ENCODE peak calls at places on chromosomes 12 and 14, in eight cellular contexts. U, M, X, D, N, F, T and Z are unnamed samples.

GRCh38 chr14:71620401-71620800 is 311.8 kb upstream of the RGS6 start:
- DNase-seq in D (no peak), X (no peak), U (no peak), M (peak), T (no peak), F (peak), N (no peak), Z (peak)

GRCh38 chr12:42570076-42570475 is 19.5 kb downstream of the PRICKLE1 start:
- DNase-seq in U (no peak), F (no peak), X (no peak), D (no peak), M (no peak), T (no peak), N (no peak), Z (no peak)

GRCh38 chr14:102320033-102320660 is 601 bp downstream of the ZNF839 start:
- DNase-seq in D (no peak), U (peak), X (peak), F (peak), M (peak), N (no peak), T (no peak), Z (peak)

GRCh38 chr14:25908707-25909106 is 689.1 kb downstream of the NOVA1 start:
- DNase-seq in N (no peak), M (no peak), T (no peak), D (no peak), X (no peak), F (no peak), U (no peak), Z (no peak)

GRCh38 chr12:76768566-76768965 is 4.7 kb downstream of the ZDHHC17 start:
- DNase-seq in M (peak), T (no peak), D (no peak), N (no peak), U (no peak), X (no peak), F (peak), Z (no peak)

GRCh38 chr14:80784824-80785223 is 156.7 kb downstream of the CEP128 start:
- DNase-seq in T (no peak), F (no peak), M (peak), U (no peak), N (no peak), D (no peak), X (no peak), Z (no peak)

GRCh38 chr12:23014749-23015148 is 389.8 kb downstream of the ETNK1 start:
- DNase-seq in D (no peak), U (no peak), F (no peak), N (no peak), T (no peak), X (no peak), M (no peak), Z (no peak)

GRCh38 chr14:89425931-89426330 is 8.9 kb upstream of the FOXN3 start:
- DNase-seq in N (no peak), D (peak), T (peak), M (peak), F (peak), U (no peak), X (no peak), Z (peak)

GRCh38 chr12:131028587-131029338 is 75.1 kb downstream of the ADGRD1 start:
- DNase-seq in N (no peak), F (no peak), M (no peak), D (no peak), T (no peak), X (peak), U (peak), Z (no peak)

GRCh38 chr12:57853864-57854556 is 7.5 kb upstream of the CTDSP2 start:
- DNase-seq in T (no peak), N (no peak), M (no peak), U (no peak), D (no peak), X (no peak), F (no peak), Z (no peak)

GRCh38 chr12:57852195-57852594 is 5.7 kb upstream of the CTDSP2 start:
- DNase-seq in F (no peak), U (peak), X (no peak), M (no peak), N (no peak), D (no peak), T (no peak), Z (no peak)

GRCh38 chr12:57850924-57851323 is 4.4 kb upstream of the CTDSP2 start:
- DNase-seq in X (no peak), U (no peak), T (no peak), M (no peak), D (no peak), F (no peak), N (no peak), Z (no peak)

GRCh38 chr12:57852620-57853509 is 6.3 kb upstream of the CTDSP2 start:
- DNase-seq in T (no peak), D (no peak), U (peak), X (peak), M (no peak), F (no peak), N (no peak), Z (no peak)

DNA sequence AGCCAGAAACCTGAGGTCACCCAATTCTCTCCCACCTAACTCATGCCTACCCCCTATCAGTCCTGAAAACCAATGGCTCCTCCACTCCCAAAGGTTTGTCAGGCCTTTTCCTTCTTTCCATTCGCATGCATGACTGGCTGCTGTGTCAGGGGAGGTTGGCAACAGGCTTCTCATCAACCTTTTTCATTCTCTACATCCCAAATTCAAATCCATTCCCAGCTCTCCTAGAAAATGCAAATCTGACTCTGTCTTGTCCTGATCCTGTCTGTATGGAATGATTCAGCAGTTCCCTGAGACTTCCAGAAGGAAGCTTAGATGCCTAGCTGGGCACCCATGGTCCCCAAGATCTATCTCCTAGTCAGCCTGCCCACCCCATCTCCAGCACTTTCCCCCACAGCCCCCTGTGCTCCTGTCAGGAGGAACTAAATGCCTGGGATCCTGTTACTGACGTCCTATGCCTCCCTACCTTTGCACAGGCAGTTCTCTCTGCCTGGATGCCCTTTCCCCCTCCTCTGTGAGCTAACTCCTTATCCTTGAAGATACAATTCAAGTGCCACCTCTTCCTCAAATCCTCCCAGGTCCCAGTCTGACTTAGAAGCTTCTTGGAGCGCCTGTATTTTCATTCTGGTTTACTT is 5.1 kb upstream of the CTDSP2 start:
- DNase-seq in F (no peak), X (no peak), T (no peak), D (no peak), N (no peak), M (no peak), U (no peak), Z (no peak)
- H3K4me3 ChIP-seq in F (no peak), X (no peak), T (no peak), D (no peak), N (no peak), M (no peak), U (no peak), Z (no peak)

GRCh38 chr12:132109741-132110140 is 34.4 kb downstream of the DDX51 start:
- DNase-seq in D (no peak), T (no peak), M (peak), U (no peak), F (no peak), N (no peak), X (no peak), Z (no peak)

GRCh38 chr12:132106921-132107320 is 37.2 kb downstream of the DDX51 start:
- DNase-seq in U (no peak), D (no peak), T (no peak), X (no peak), F (no peak), M (peak), N (no peak), Z (no peak)

GRCh38 chr12:132111641-132112304 is 32.3 kb downstream of the DDX51 start:
- DNase-seq in N (no peak), T (no peak), U (no peak), D (no peak), M (no peak), X (no peak), F (no peak), Z (no peak)

GRCh38 chr12:132108211-132108832 is 35.8 kb downstream of the DDX51 start:
- DNase-seq in U (no peak), F (no peak), T (no peak), D (no peak), X (no peak), M (no peak), N (no peak), Z (no peak)

DNA sequence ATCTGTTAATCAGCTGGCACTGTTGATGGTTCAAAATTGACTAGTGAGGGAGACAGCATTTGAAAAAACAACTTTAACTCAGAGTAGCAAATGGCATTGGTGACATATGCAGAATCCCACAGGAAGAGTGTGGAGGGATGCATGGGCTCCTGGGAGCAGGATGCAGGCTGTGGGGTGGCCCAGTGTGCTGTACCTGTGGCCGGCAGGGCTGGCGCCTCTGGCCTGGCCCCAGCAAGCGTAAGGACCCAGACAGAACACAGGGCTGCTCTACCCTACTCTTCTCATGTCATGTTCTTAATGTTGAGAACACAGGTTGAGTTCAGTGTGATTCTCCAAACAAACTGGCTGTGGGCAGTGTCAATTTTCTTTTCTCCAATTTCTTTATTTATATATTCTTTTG is 33.4 kb downstream of the DDX51 start:
- DNase-seq in F (no peak), T (no peak), M (no peak), D (no peak), X (no peak), N (no peak), U (no peak), Z (no peak)
- TF ChIP-seq CTCF in F (no peak), T (no peak), M (no peak), D (no peak), X (no peak), N (no peak), U (no peak), Z (no peak)

GRCh38 chr14:104865069-104865630 is at the start of gene CEP170B:
- DNase-seq in F (peak), X (peak), D (no peak), T (no peak), M (peak), N (peak), U (peak), Z (no peak)

GRCh38 chr14:104865631-104866441 is 768 bp downstream of the CEP170B start:
- DNase-seq in X (peak), T (peak), U (peak), N (peak), F (peak), D (peak), M (peak), Z (peak)

GRCh38 chr14:104863131-104863862 is 1.8 kb upstream of the CEP170B start:
- DNase-seq in M (no peak), D (peak), X (no peak), T (no peak), N (no peak), U (no peak), F (no peak), Z (no peak)

GRCh38 chr14:104863923-104864266 is 1.2 kb upstream of the CEP170B start:
- DNase-seq in D (no peak), N (no peak), M (no peak), F (no peak), X (no peak), T (no peak), U (no peak), Z (no peak)

GRCh38 chr14:104864267-104865068 is 600 bp upstream of the CEP170B start:
- DNase-seq in N (peak), U (peak), D (peak), T (peak), X (peak), F (no peak), M (no peak), Z (no peak)
- H3K4me3 ChIP-seq in N (peak), U (peak), D (peak), T (peak), X (peak), F (peak), M (peak), Z (peak)

GRCh38 chr14:56351861-56352260 is 227.7 kb upstream of the TMEM260 start:
- DNase-seq in X (no peak), D (no peak), M (peak), U (no peak), F (peak), T (no peak), N (no peak), Z (peak)
- TF ChIP-seq CTCF in X (no peak), D (no peak), M (peak), U (no peak), F (no peak), T (no peak), N (no peak), Z (no peak)

GRCh38 chr12:6780573-6780972 is 8.3 kb downstream of the LAG3 start:
- DNase-seq in X (no peak), N (no peak), M (no peak), T (no peak), F (no peak), D (no peak), U (no peak), Z (no peak)
- H3K4me3 ChIP-seq in X (no peak), N (no peak), M (no peak), T (no peak), F (no peak), D (no peak), U (no peak), Z (no peak)

GRCh38 chr14:57295261-57295660 is 26.5 kb downstream of the AP5M1 start:
- DNase-seq in N (no peak), D (no peak), F (no peak), M (no peak), U (no peak), T (no peak), X (no peak), Z (no peak)

GRCh38 chr14:57291692-57292647 is 23.2 kb downstream of the AP5M1 start:
- DNase-seq in U (no peak), M (no peak), F (no peak), T (no peak), X (no peak), D (no peak), N (no peak), Z (no peak)

GRCh38 chr14:57297852-57298251 is 29.1 kb downstream of the AP5M1 start:
- DNase-seq in M (no peak), F (no peak), D (no peak), X (no peak), U (no peak), T (no peak), N (no peak), Z (no peak)

GRCh38 chr14:57290753-57291152 is 22.0 kb downstream of the AP5M1 start:
- DNase-seq in N (no peak), D (no peak), T (no peak), F (no peak), M (no peak), U (no peak), X (no peak), Z (no peak)

GRCh38 chr14:57293851-57294837 is 25.4 kb downstream of the AP5M1 start:
- DNase-seq in U (no peak), D (no peak), M (peak), F (peak), N (no peak), T (no peak), X (no peak), Z (peak)
- TF ChIP-seq CTCF in U (no peak), D (peak), M (peak), F (peak), N (peak), T (peak), X (peak), Z (no peak)

GRCh38 chr14:69260979-69261605 is 1.1 kb downstream of the GALNT16 start:
- DNase-seq in M (no peak), U (peak), T (no peak), D (no peak), F (no peak), X (no peak), N (no peak), Z (no peak)
- H3K4me3 ChIP-seq in M (peak), U (peak), T (no peak), D (peak), F (peak), X (peak), N (peak), Z (peak)

DNA sequence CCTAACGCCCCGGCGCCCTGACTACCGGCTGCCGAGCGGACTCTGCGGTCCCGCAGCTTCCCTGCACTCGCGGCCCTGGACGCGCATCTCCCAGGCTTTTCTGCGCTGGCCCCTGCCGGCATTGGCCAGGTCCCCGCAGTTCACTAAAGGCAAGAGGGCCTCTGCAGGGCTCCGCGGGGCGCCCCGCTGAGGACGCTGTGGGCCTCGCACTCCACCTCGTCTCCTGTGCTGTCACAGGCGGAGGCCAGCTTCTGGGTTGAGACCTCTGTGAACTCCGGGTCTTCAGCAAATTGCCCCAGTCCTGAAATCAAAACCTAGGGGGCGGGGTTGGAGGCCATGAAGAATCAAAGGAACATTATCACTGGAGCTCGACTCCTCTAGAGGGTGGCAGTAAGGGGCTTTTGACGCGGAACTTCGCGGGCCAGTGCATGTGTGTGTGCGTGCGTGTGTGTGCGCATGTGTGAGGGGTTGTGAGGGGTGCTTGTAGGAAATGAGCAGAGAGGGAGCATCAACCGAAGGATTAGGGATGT is 68.5 kb upstream of the CAPRIN2 start:
- DNase-seq in X (peak), T (no peak), N (no peak), F (peak), D (no peak), U (peak), M (no peak), Z (no peak)
- TF ChIP-seq CTCF in X (peak), T (no peak), N (no peak), F (no peak), D (no peak), U (peak), M (no peak), Z (no peak)